ENCODE peak calls at places on chromosomes 11 and 22, in ten cellular contexts. One of them, this sample, is unnamed.

GRCh38 chr11:68935516-68936357 is 32.0 kb downstream of the IGHMBP2 start:
- DNase-seq in activated gamma-delta T cell treated with Interleukin-2 at 50 U/mL for 16 hours: no peak
- DNase-seq in stimulated activated CD8-positive, alpha-beta memory T cell treated with anti-CD3 and anti-CD28 coated beads, Interleukin-15, amount 100 ng/mL, for 1 hour: no peak
- DNase-seq in C1 segment of cervical spinal cord: no peak
- DNase-seq in NCI-H187 treated with DMSO at 0.1 percent for 48 hours: no peak
- DNase-seq in H54: no peak
- DNase-seq in neural crest cell: no peak
- DNase-seq in fibroblast of mammary gland: no peak
- DNase-seq in lower lobe of right lung: no peak
- DNase-seq in stimulated activated CD4-positive, alpha-beta T cell treated with anti-CD3 and anti-CD28 coated beads, Interleukin-15, amount 100 ng/mL, for 1 hour: no peak
- DNase-seq in this sample: no peak

GRCh38 chr22:48333816-48334735 is 1493.6 kb downstream of the BRD1 start:
- DNase-seq in C1 segment of cervical spinal cord: no peak
- DNase-seq in neural crest cell: no peak
- DNase-seq in fibroblast of mammary gland: no peak
- DNase-seq in stimulated activated CD8-positive, alpha-beta memory T cell treated with anti-CD3 and anti-CD28 coated beads, Interleukin-15, amount 100 ng/mL, for 1 hour: no peak
- DNase-seq in stimulated activated CD4-positive, alpha-beta T cell treated with anti-CD3 and anti-CD28 coated beads, Interleukin-15, amount 100 ng/mL, for 1 hour: no peak
- DNase-seq in NCI-H187 treated with DMSO at 0.1 percent for 48 hours: no peak
- DNase-seq in activated gamma-delta T cell treated with Interleukin-2 at 50 U/mL for 16 hours: no peak
- DNase-seq in lower lobe of right lung: peak
- DNase-seq in H54: no peak
- DNase-seq in this sample: no peak

GRCh38 chr11:5348516-5349194 is 2.7 kb upstream of the OR51B6 start:
- DNase-seq in activated gamma-delta T cell treated with Interleukin-2 at 50 U/mL for 16 hours: no peak
- DNase-seq in lower lobe of right lung: no peak
- DNase-seq in stimulated activated CD4-positive, alpha-beta T cell treated with anti-CD3 and anti-CD28 coated beads, Interleukin-15, amount 100 ng/mL, for 1 hour: no peak
- DNase-seq in NCI-H187 treated with DMSO at 0.1 percent for 48 hours: no peak
- DNase-seq in stimulated activated CD8-positive, alpha-beta memory T cell treated with anti-CD3 and anti-CD28 coated beads, Interleukin-15, amount 100 ng/mL, for 1 hour: no peak
- DNase-seq in C1 segment of cervical spinal cord: no peak
- DNase-seq in neural crest cell: no peak
- DNase-seq in fibroblast of mammary gland: no peak
- DNase-seq in H54: no peak
- DNase-seq in this sample: no peak

GRCh38 chr11:37105456-37105855 is 507.4 kb upstream of the RAG2 start:
- DNase-seq in NCI-H187 treated with DMSO at 0.1 percent for 48 hours: no peak
- DNase-seq in lower lobe of right lung: no peak
- DNase-seq in fibroblast of mammary gland: no peak
- DNase-seq in neural crest cell: no peak
- DNase-seq in stimulated activated CD4-positive, alpha-beta T cell treated with anti-CD3 and anti-CD28 coated beads, Interleukin-15, amount 100 ng/mL, for 1 hour: no peak
- DNase-seq in stimulated activated CD8-positive, alpha-beta memory T cell treated with anti-CD3 and anti-CD28 coated beads, Interleukin-15, amount 100 ng/mL, for 1 hour: no peak
- DNase-seq in activated gamma-delta T cell treated with Interleukin-2 at 50 U/mL for 16 hours: no peak
- DNase-seq in C1 segment of cervical spinal cord: no peak
- DNase-seq in H54: no peak
- DNase-seq in this sample: no peak

GRCh38 chr11:123100378-123101085 is 38.6 kb upstream of the HSPA8 start:
- DNase-seq in H54: no peak
- DNase-seq in NCI-H187 treated with DMSO at 0.1 percent for 48 hours: no peak
- DNase-seq in fibroblast of mammary gland: peak
- DNase-seq in stimulated activated CD8-positive, alpha-beta memory T cell treated with anti-CD3 and anti-CD28 coated beads, Interleukin-15, amount 100 ng/mL, for 1 hour: no peak
- DNase-seq in stimulated activated CD4-positive, alpha-beta T cell treated with anti-CD3 and anti-CD28 coated beads, Interleukin-15, amount 100 ng/mL, for 1 hour: no peak
- DNase-seq in neural crest cell: no peak
- DNase-seq in activated gamma-delta T cell treated with Interleukin-2 at 50 U/mL for 16 hours: no peak
- DNase-seq in C1 segment of cervical spinal cord: peak
- DNase-seq in lower lobe of right lung: no peak
- DNase-seq in this sample: no peak

GRCh38 chr22:46082633-46083032 is 67.7 kb upstream of the PPARA start:
- DNase-seq in stimulated activated CD8-positive, alpha-beta memory T cell treated with anti-CD3 and anti-CD28 coated beads, Interleukin-15, amount 100 ng/mL, for 1 hour: no peak
- DNase-seq in lower lobe of right lung: no peak
- DNase-seq in C1 segment of cervical spinal cord: no peak
- DNase-seq in activated gamma-delta T cell treated with Interleukin-2 at 50 U/mL for 16 hours: no peak
- DNase-seq in fibroblast of mammary gland: no peak
- DNase-seq in stimulated activated CD4-positive, alpha-beta T cell treated with anti-CD3 and anti-CD28 coated beads, Interleukin-15, amount 100 ng/mL, for 1 hour: no peak
- DNase-seq in neural crest cell: no peak
- DNase-seq in H54: no peak
- DNase-seq in NCI-H187 treated with DMSO at 0.1 percent for 48 hours: no peak
- DNase-seq in this sample: no peak

GRCh38 chr11:70720291-70720690 is 322.0 kb downstream of the CTTN start:
- DNase-seq in activated gamma-delta T cell treated with Interleukin-2 at 50 U/mL for 16 hours: no peak
- DNase-seq in stimulated activated CD4-positive, alpha-beta T cell treated with anti-CD3 and anti-CD28 coated beads, Interleukin-15, amount 100 ng/mL, for 1 hour: no peak
- DNase-seq in C1 segment of cervical spinal cord: no peak
- DNase-seq in stimulated activated CD8-positive, alpha-beta memory T cell treated with anti-CD3 and anti-CD28 coated beads, Interleukin-15, amount 100 ng/mL, for 1 hour: no peak
- DNase-seq in H54: no peak
- DNase-seq in fibroblast of mammary gland: no peak
- DNase-seq in lower lobe of right lung: peak
- DNase-seq in NCI-H187 treated with DMSO at 0.1 percent for 48 hours: no peak
- DNase-seq in neural crest cell: no peak
- DNase-seq in this sample: no peak

GRCh38 chr11:72763823-72764222 is 11.6 kb upstream of the ARAP1 start:
- DNase-seq in lower lobe of right lung: no peak
- DNase-seq in H54: no peak
- DNase-seq in NCI-H187 treated with DMSO at 0.1 percent for 48 hours: no peak
- DNase-seq in stimulated activated CD8-positive, alpha-beta memory T cell treated with anti-CD3 and anti-CD28 coated beads, Interleukin-15, amount 100 ng/mL, for 1 hour: no peak
- DNase-seq in C1 segment of cervical spinal cord: no peak
- DNase-seq in fibroblast of mammary gland: no peak
- DNase-seq in activated gamma-delta T cell treated with Interleukin-2 at 50 U/mL for 16 hours: no peak
- DNase-seq in neural crest cell: no peak
- DNase-seq in stimulated activated CD4-positive, alpha-beta T cell treated with anti-CD3 and anti-CD28 coated beads, Interleukin-15, amount 100 ng/mL, for 1 hour: no peak
- DNase-seq in this sample: no peak

GRCh38 chr11:44226945-44227344 is 83.0 kb downstream of the ALX4 start:
- DNase-seq in neural crest cell: no peak
- DNase-seq in H54: no peak
- DNase-seq in fibroblast of mammary gland: no peak
- DNase-seq in lower lobe of right lung: no peak
- DNase-seq in NCI-H187 treated with DMSO at 0.1 percent for 48 hours: no peak
- DNase-seq in C1 segment of cervical spinal cord: no peak
- DNase-seq in stimulated activated CD4-positive, alpha-beta T cell treated with anti-CD3 and anti-CD28 coated beads, Interleukin-15, amount 100 ng/mL, for 1 hour: no peak
- DNase-seq in activated gamma-delta T cell treated with Interleukin-2 at 50 U/mL for 16 hours: no peak
- DNase-seq in stimulated activated CD8-positive, alpha-beta memory T cell treated with anti-CD3 and anti-CD28 coated beads, Interleukin-15, amount 100 ng/mL, for 1 hour: no peak
- DNase-seq in this sample: no peak

GRCh38 chr11:123590296-123590912 is 64.0 kb downstream of the SCN3B start:
- DNase-seq in H54: peak
- DNase-seq in fibroblast of mammary gland: peak
- DNase-seq in neural crest cell: no peak
- DNase-seq in stimulated activated CD8-positive, alpha-beta memory T cell treated with anti-CD3 and anti-CD28 coated beads, Interleukin-15, amount 100 ng/mL, for 1 hour: no peak
- DNase-seq in stimulated activated CD4-positive, alpha-beta T cell treated with anti-CD3 and anti-CD28 coated beads, Interleukin-15, amount 100 ng/mL, for 1 hour: no peak
- DNase-seq in lower lobe of right lung: no peak
- DNase-seq in C1 segment of cervical spinal cord: peak
- DNase-seq in NCI-H187 treated with DMSO at 0.1 percent for 48 hours: no peak
- DNase-seq in activated gamma-delta T cell treated with Interleukin-2 at 50 U/mL for 16 hours: no peak
- DNase-seq in this sample: peak

GRCh38 chr22:36160499-36160942 is at the start of gene APOL3:
- DNase-seq in C1 segment of cervical spinal cord: no peak
- DNase-seq in NCI-H187 treated with DMSO at 0.1 percent for 48 hours: no peak
- DNase-seq in fibroblast of mammary gland: peak
- DNase-seq in stimulated activated CD8-positive, alpha-beta memory T cell treated with anti-CD3 and anti-CD28 coated beads, Interleukin-15, amount 100 ng/mL, for 1 hour: no peak
- DNase-seq in H54: peak
- DNase-seq in activated gamma-delta T cell treated with Interleukin-2 at 50 U/mL for 16 hours: no peak
- DNase-seq in stimulated activated CD4-positive, alpha-beta T cell treated with anti-CD3 and anti-CD28 coated beads, Interleukin-15, amount 100 ng/mL, for 1 hour: no peak
- DNase-seq in lower lobe of right lung: peak
- DNase-seq in neural crest cell: no peak
- DNase-seq in this sample: no peak

GRCh38 chr11:131839326-131839725 is 468.9 kb downstream of the NTM start:
- DNase-seq in NCI-H187 treated with DMSO at 0.1 percent for 48 hours: no peak
- DNase-seq in activated gamma-delta T cell treated with Interleukin-2 at 50 U/mL for 16 hours: no peak
- DNase-seq in C1 segment of cervical spinal cord: no peak
- DNase-seq in neural crest cell: no peak
- DNase-seq in H54: no peak
- DNase-seq in lower lobe of right lung: no peak
- DNase-seq in fibroblast of mammary gland: no peak
- DNase-seq in stimulated activated CD8-positive, alpha-beta memory T cell treated with anti-CD3 and anti-CD28 coated beads, Interleukin-15, amount 100 ng/mL, for 1 hour: no peak
- DNase-seq in stimulated activated CD4-positive, alpha-beta T cell treated with anti-CD3 and anti-CD28 coated beads, Interleukin-15, amount 100 ng/mL, for 1 hour: no peak
- DNase-seq in this sample: no peak

GRCh38 chr11:45926536-45927331 is 4.3 kb downstream of the LARGE2 start:
- DNase-seq in activated gamma-delta T cell treated with Interleukin-2 at 50 U/mL for 16 hours: no peak
- DNase-seq in stimulated activated CD8-positive, alpha-beta memory T cell treated with anti-CD3 and anti-CD28 coated beads, Interleukin-15, amount 100 ng/mL, for 1 hour: no peak
- DNase-seq in stimulated activated CD4-positive, alpha-beta T cell treated with anti-CD3 and anti-CD28 coated beads, Interleukin-15, amount 100 ng/mL, for 1 hour: no peak
- DNase-seq in NCI-H187 treated with DMSO at 0.1 percent for 48 hours: no peak
- DNase-seq in C1 segment of cervical spinal cord: no peak
- DNase-seq in lower lobe of right lung: no peak
- DNase-seq in neural crest cell: no peak
- DNase-seq in H54: no peak
- DNase-seq in fibroblast of mammary gland: no peak
- DNase-seq in this sample: no peak

GRCh38 chr11:74094393-74094792 is 76.4 kb downstream of the C2CD3 start:
- DNase-seq in neural crest cell: no peak
- DNase-seq in C1 segment of cervical spinal cord: no peak
- DNase-seq in H54: no peak
- DNase-seq in stimulated activated CD4-positive, alpha-beta T cell treated with anti-CD3 and anti-CD28 coated beads, Interleukin-15, amount 100 ng/mL, for 1 hour: no peak
- DNase-seq in activated gamma-delta T cell treated with Interleukin-2 at 50 U/mL for 16 hours: no peak
- DNase-seq in stimulated activated CD8-positive, alpha-beta memory T cell treated with anti-CD3 and anti-CD28 coated beads, Interleukin-15, amount 100 ng/mL, for 1 hour: no peak
- DNase-seq in lower lobe of right lung: no peak
- DNase-seq in fibroblast of mammary gland: no peak
- DNase-seq in NCI-H187 treated with DMSO at 0.1 percent for 48 hours: no peak
- DNase-seq in this sample: no peak

GRCh38 chr22:24553597-24554315 is 1.2 kb downstream of the GUCD1 start:
- DNase-seq in NCI-H187 treated with DMSO at 0.1 percent for 48 hours: no peak
- DNase-seq in C1 segment of cervical spinal cord: peak
- DNase-seq in H54: no peak
- DNase-seq in stimulated activated CD8-positive, alpha-beta memory T cell treated with anti-CD3 and anti-CD28 coated beads, Interleukin-15, amount 100 ng/mL, for 1 hour: no peak
- DNase-seq in stimulated activated CD4-positive, alpha-beta T cell treated with anti-CD3 and anti-CD28 coated beads, Interleukin-15, amount 100 ng/mL, for 1 hour: no peak
- DNase-seq in neural crest cell: no peak
- DNase-seq in activated gamma-delta T cell treated with Interleukin-2 at 50 U/mL for 16 hours: no peak
- DNase-seq in fibroblast of mammary gland: no peak
- DNase-seq in lower lobe of right lung: no peak
- DNase-seq in this sample: no peak

This sample was measured in hypothalamus.